ENCODE peak calls at places on chromosomes 6 and 20, in nine cellular contexts. F, C, W, I, L, O, P, S and R are unnamed samples.

GRCh38 chr6:93235775-93236174 is 183.6 kb downstream of the EPHA7 start:
- DNase-seq in S (no peak), O (no peak), W (no peak), I (no peak), C (no peak), L (no peak), P (no peak), F (no peak), R (no peak)

GRCh38 chr6:88730602-88731001 is 232.8 kb downstream of the RNGTT start:
- DNase-seq in S (no peak), O (no peak), C (peak; percentile 90), W (no peak), P (no peak), F (no peak), I (no peak), L (no peak), R (no peak)

GRCh38 chr6:44594471-44594870 is 207.0 kb downstream of the CDC5L start:
- DNase-seq in C (no peak), O (no peak), S (no peak), L (no peak), F (no peak), I (no peak), P (peak; percentile 57), W (no peak), R (no peak)

GRCh38 chr6:81608776-81609175 is 143.7 kb downstream of the TENT5A start:
- DNase-seq in P (no peak), C (peak; percentile 21), I (no peak), F (no peak), O (no peak), W (no peak), S (no peak), L (no peak), R (no peak)

GRCh38 chr6:153150767-153151440 is 19.8 kb upstream of the RGS17 start:
- DNase-seq in O (no peak), I (no peak), P (no peak), C (no peak), L (no peak), F (no peak), S (no peak), W (no peak), R (no peak)

GRCh38 chr20:51995551-51995951 is 193.2 kb upstream of the SALL4 start:
- DNase-seq in F (no peak), P (no peak), W (no peak), C (no peak), S (peak; percentile 32), L (no peak), O (no peak), I (peak; percentile 31), R (no peak)

GRCh38 chr20:44382641-44383040 is 27.1 kb downstream of the HNF4A start:
- DNase-seq in F (no peak), S (no peak), I (no peak), W (no peak), O (no peak), C (no peak), L (no peak), P (no peak), R (no peak)

GRCh38 chr20:21508230-21509078 is 5.4 kb downstream of the NKX2-2 start:
- DNase-seq in C (no peak), P (peak; percentile 77), F (no peak), I (no peak), W (no peak), L (no peak), O (no peak), S (no peak), R (no peak)

GRCh38 chr20:64083380-64084208 is 604 bp downstream of the LKAAEAR1 start:
- DNase-seq in W (peak; percentile 71), O (peak; percentile 73), I (peak; percentile 78), C (peak; percentile 70), S (no peak), L (peak; percentile 74), P (peak; percentile 92), F (peak; percentile 56), R (no peak)

GRCh38 chr6:33693186-33694158 is 18.0 kb downstream of the UQCC2 start:
- DNase-seq in F (no peak), O (no peak), C (no peak), I (peak; percentile 59), S (no peak), L (no peak), W (no peak), P (no peak), R (no peak)